ENCODE peak calls at places on chromosomes 5 and 9, in eight cellular contexts. V, A, S, U, E, B, I and J are unnamed samples.

GRCh38 chr9:91362212-91362611 is 494 bp upstream of the AUH start:
- DNase-seq in V (no peak), U (no peak), A (no peak), E (peak), S (no peak), I (no peak), B (no peak), J (no peak)

GRCh38 chr5:34598177-34598794 is 57.8 kb upstream of the RAI14 start:
- DNase-seq in U (peak), S (no peak), E (no peak), A (no peak), V (no peak), I (no peak), B (no peak), J (no peak)

GRCh38 chr5:10140195-10140973 is 109.3 kb downstream of the ATPSCKMT start:
- DNase-seq in V (no peak), I (no peak), E (no peak), U (no peak), S (no peak), B (no peak), A (no peak), J (no peak)

GRCh38 chr5:52947851-52948250 is 41.3 kb upstream of the ITGA2 start:
- DNase-seq in S (no peak), V (no peak), U (no peak), B (no peak), I (no peak), A (no peak), E (no peak), J (no peak)

GRCh38 chr5:113692466-113693204 is 179.1 kb downstream of the YTHDC2 start:
- DNase-seq in A (no peak), B (no peak), I (no peak), V (no peak), E (no peak), S (no peak), U (no peak), J (no peak)

GRCh38 chr9:90432951-90433350 is 209.7 kb downstream of the DIRAS2 start:
- DNase-seq in I (no peak), B (no peak), E (no peak), S (no peak), A (no peak), V (no peak), U (no peak), J (no peak)

GRCh38 chr5:14676320-14676719 is 11.8 kb downstream of the OTULIN start:
- DNase-seq in S (no peak), E (no peak), U (no peak), V (no peak), B (no peak), A (no peak), I (no peak), J (no peak)

GRCh38 chr9:93193373-93193725 is 9.4 kb downstream of the WNK2 start:
- DNase-seq in S (no peak), U (no peak), V (no peak), A (peak), E (peak), B (no peak), I (no peak), J (no peak)

GRCh38 chr9:78292716-78293497 is 4.0 kb upstream of the PSAT1 start:
- DNase-seq in E (no peak), U (no peak), A (no peak), B (no peak), I (no peak), V (no peak), S (no peak), J (no peak)

GRCh38 chr9:36798350-36799065 is 225.8 kb downstream of the MELK start:
- DNase-seq in V (no peak), E (no peak), I (peak), S (no peak), A (no peak), U (no peak), B (peak), J (no peak)

GRCh38 chr9:22238809-22239684 is 207.6 kb upstream of the DMRTA1 start:
- DNase-seq in B (no peak), E (no peak), I (no peak), S (no peak), A (no peak), U (no peak), V (no peak), J (no peak)

GRCh38 chr5:171413153-171413910 is 6.1 kb upstream of the FGF18 start:
- DNase-seq in I (no peak), E (no peak), B (no peak), S (no peak), A (no peak), V (no peak), U (no peak), J (no peak)

GRCh38 chr5:56384186-56384585 is 151.1 kb upstream of the ANKRD55 start:
- DNase-seq in E (no peak), S (no peak), B (no peak), V (no peak), I (no peak), U (no peak), A (no peak), J (no peak)

GRCh38 chr9:136119259-136120118 is 814 bp upstream of the TMEM250 start:
- DNase-seq in A (peak), I (no peak), U (no peak), V (no peak), B (no peak), S (no peak), E (no peak), J (no peak)

GRCh38 chr5:16291474-16291873 is 111.9 kb upstream of the MARCHF11 start:
- DNase-seq in S (no peak), A (no peak), U (no peak), I (no peak), E (no peak), B (no peak), V (no peak), J (no peak)

GRCh38 chr5:178389796-178390195 is 157.2 kb upstream of the PHYKPL start:
- DNase-seq in V (no peak), E (no peak), I (no peak), A (no peak), U (no peak), S (peak), B (no peak), J (peak)

GRCh38 chr9:2493106-2493505 is 128.5 kb upstream of the VLDLR start:
- DNase-seq in I (no peak), E (no peak), S (no peak), V (no peak), B (no peak), U (no peak), A (no peak), J (peak)

GRCh38 chr5:133370281-133370890 is 242.0 kb downstream of the FSTL4 start:
- DNase-seq in B (no peak), V (no peak), U (no peak), A (no peak), S (peak), I (no peak), E (no peak), J (no peak)

GRCh38 chr5:97046270-97046982 is 96.0 kb downstream of the LIX1 start:
- DNase-seq in V (no peak), E (no peak), S (no peak), A (no peak), I (no peak), U (no peak), B (no peak), J (no peak)

GRCh38 chr5:95962475-95962773 is 773 bp upstream of the ELL2 start:
- DNase-seq in B (no peak), I (no peak), S (no peak), E (no peak), V (no peak), U (no peak), A (no peak), J (no peak)

GRCh38 chr9:128115187-128116103 is 12.1 kb downstream of the PTGES2 start:
- DNase-seq in S (no peak), U (no peak), V (no peak), B (peak), I (peak), A (peak), E (peak), J (peak)

GRCh38 chr9:128636024-128636390 is 20.6 kb downstream of the DYNC2I2 start:
- DNase-seq in E (no peak), U (no peak), A (peak), B (no peak), I (no peak), S (no peak), V (no peak), J (no peak)

GRCh38 chr9:6413365-6414263 is 615 bp downstream of the UHRF2 start:
- DNase-seq in B (no peak), U (no peak), V (no peak), A (peak), S (no peak), I (no peak), E (peak), J (no peak)

GRCh38 chr5:125961150-125961549 is 462.1 kb upstream of the GRAMD2B start:
- DNase-seq in A (no peak), S (no peak), E (no peak), U (no peak), B (peak), V (peak), I (no peak), J (no peak)

GRCh38 chr9:81787747-81788632 is 98.6 kb upstream of the TLE1 start:
- DNase-seq in V (no peak), I (no peak), E (no peak), U (no peak), B (no peak), S (no peak), A (peak), J (peak)

GRCh38 chr5:8184455-8185063 is 315.6 kb downstream of the MTRR start:
- DNase-seq in I (peak), B (peak), S (no peak), U (peak), A (peak), V (no peak), E (no peak), J (no peak)

GRCh38 chr9:68925175-68925574 is 88.7 kb downstream of the PRKACG start:
- DNase-seq in B (no peak), I (no peak), U (no peak), S (no peak), A (no peak), V (no peak), E (no peak), J (no peak)

GRCh38 chr9:68923480-68923879 is 90.4 kb downstream of the PRKACG start:
- DNase-seq in A (no peak), S (no peak), I (no peak), U (no peak), V (no peak), B (no peak), E (no peak), J (no peak)

GRCh38 chr9:68919666-68920065 is 94.2 kb downstream of the PRKACG start:
- DNase-seq in I (no peak), E (no peak), U (no peak), A (no peak), S (no peak), V (no peak), B (no peak), J (no peak)

GRCh38 chr9:68920921-68921320 is 93.0 kb downstream of the PRKACG start:
- DNase-seq in A (no peak), U (no peak), E (no peak), I (no peak), S (no peak), V (no peak), B (no peak), J (no peak)
- TF ChIP-seq POLR2AphosphoS5 in A (no peak), U (no peak), E (no peak), I (no peak), S (no peak), V (no peak), B (no peak), J (no peak)

GRCh38 chr9:130768265-130768664 is 66.8 kb upstream of the ABL1 start:
- DNase-seq in S (no peak), I (no peak), V (no peak), A (peak), U (no peak), E (no peak), B (no peak), J (no peak)
- TF ChIP-seq POLR2AphosphoS5 in S (no peak), I (no peak), V (no peak), A (no peak), U (no peak), E (no peak), B (no peak), J (no peak)

DNA sequence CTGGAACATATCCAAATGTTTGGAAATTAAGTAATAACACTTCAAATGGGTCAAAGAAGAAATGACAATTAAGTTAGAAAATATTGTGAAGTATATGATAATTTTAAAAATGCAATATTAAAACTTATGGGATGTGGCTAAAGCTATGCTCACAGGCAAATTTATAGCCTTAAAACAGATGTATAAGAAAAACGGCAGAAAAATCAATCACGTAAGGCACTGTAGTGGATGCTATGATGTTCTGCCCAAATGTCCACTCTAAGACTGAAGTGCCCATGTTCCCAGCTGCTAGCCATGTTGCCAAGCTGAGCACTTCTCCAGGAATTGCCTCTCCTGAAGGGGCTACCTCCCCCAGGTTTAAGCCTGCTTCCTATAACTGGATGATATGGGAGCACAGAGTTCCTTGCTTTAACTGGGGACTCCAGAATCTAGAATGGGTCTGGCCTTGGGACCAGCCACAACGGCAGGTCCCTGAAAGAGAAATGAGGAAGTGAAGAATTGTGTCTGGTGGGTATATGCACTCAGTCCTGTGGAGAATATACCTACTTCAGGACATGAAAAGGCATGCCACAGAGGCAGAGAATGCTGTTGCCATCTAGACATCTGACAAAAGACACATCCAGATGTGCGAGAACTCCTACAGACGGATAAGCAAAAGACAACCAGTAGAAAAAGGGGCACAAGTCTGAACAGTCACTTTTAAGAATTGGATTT is 78.2 kb upstream of the RXRA start:
- DNase-seq in B (no peak), A (no peak), S (no peak), U (no peak), E (no peak), I (no peak), V (no peak), J (no peak)
- TF ChIP-seq POLR2AphosphoS5 in B (no peak), A (no peak), S (no peak), U (no peak), E (no peak), I (no peak), V (no peak), J (no peak)

DNA sequence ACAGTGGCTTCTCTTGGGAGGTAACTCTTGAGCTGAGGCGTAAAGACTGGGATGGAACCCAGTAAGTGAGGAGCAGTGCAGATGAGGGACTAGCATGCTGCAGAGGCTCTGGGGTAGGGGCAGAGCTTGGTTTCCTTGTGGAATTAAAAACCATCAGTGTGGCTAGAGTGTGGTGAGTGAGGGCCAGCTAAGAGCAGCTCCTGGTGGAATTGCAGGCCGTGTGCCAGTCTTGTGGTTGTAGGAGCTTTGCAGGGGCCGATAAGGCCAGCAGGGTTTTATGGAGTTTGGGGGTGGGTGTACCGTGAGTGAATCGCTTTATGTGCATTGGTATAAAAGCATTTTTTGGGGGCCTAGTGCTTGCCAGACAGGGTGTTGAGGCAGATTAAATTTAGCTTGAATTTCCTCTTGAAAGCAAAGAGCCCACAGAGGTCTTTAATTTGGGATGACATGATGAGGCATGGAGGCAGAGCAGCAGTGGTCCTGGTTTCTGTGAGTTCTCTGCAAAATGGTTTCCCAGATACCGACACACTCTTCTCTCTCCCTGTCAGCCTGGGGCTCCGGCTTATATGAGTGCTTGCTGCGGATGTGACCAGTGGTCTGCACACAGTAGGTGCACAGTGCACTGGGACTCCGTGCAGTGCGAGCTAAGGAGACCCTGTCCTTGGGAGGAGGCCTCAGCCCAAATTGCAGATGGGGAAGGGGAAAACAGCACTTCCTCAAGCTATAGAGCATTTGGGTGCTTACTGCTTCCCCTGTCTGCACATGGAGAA is 176.4 kb upstream of the PITX1 start:
- DNase-seq in V (no peak), S (no peak), I (no peak), U (no peak), E (peak), A (no peak), B (no peak), J (peak)
- TF ChIP-seq POLR2AphosphoS5 in V (no peak), S (no peak), I (no peak), U (no peak), E (no peak), A (no peak), B (no peak), J (no peak)

GRCh38 chr5:112086740-112087139 is 329.7 kb upstream of the NREP start:
- DNase-seq in A (no peak), V (no peak), B (no peak), U (no peak), E (no peak), S (no peak), I (no peak), J (no peak)
- TF ChIP-seq POLR2AphosphoS5 in A (no peak), V (no peak), B (no peak), U (no peak), E (no peak), S (no peak), I (no peak), J (no peak)

DNA sequence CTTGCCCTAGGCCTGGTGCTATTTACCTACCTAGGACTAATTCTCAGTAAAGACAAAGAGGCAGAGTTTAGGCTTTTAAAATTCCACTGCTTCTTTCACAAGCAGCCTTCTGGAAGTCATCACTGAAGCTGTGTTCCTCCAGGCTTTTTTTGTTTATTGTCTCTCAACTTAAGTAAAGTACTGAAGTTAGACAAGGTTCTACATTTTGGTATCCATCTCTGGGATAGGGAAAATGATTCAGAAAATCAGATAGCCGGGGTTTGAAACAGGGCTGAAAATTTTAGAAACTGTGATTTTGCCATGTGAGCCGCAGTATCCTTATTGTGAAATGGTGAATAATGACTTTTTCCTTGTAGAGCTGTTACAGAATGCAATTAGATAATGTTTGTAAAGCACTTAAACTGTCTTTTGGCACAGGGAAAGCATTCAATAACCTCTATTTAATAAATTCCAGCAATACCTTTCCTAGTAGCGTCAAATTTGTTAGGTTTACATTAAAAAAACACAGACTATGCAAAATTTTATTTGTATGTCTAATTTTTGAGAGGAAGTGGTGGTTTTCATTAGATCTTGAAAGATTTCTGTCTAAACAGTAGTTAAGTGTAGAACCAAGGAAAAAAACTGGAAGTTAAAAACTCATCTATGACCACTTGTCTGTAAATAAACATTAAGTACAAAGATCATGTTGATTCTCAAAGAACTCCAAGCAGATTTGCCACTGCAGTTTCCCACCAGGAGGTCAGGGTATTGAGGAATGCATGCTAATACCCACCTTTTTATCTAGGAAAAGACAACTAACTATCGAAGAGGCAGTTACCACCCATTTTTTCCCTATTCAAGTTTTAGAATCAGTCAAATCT is 2.2 kb downstream of the STOM start:
- DNase-seq in V (no peak), I (no peak), U (no peak), A (no peak), E (no peak), B (no peak), S (no peak), J (no peak)
- TF ChIP-seq POLR2AphosphoS5 in V (no peak), I (no peak), U (no peak), A (peak), E (no peak), B (no peak), S (no peak), J (peak)

GRCh38 chr5:172505403-172505759 is 51.1 kb upstream of the SH3PXD2B start:
- DNase-seq in E (peak), I (no peak), S (peak), B (no peak), V (no peak), A (peak), U (no peak), J (peak)

GRCh38 chr5:172503925-172504730 is 49.8 kb upstream of the SH3PXD2B start:
- DNase-seq in A (peak), S (peak), E (peak), B (no peak), I (no peak), U (no peak), V (no peak), J (peak)

GRCh38 chr5:172502969-172503368 is 48.6 kb upstream of the SH3PXD2B start:
- DNase-seq in U (no peak), V (no peak), I (no peak), B (no peak), S (peak), A (no peak), E (peak), J (peak)

GRCh38 chr5:172505840-172506638 is 51.7 kb upstream of the SH3PXD2B start:
- DNase-seq in I (no peak), A (peak), V (no peak), E (peak), S (peak), B (no peak), U (no peak), J (peak)

DNA sequence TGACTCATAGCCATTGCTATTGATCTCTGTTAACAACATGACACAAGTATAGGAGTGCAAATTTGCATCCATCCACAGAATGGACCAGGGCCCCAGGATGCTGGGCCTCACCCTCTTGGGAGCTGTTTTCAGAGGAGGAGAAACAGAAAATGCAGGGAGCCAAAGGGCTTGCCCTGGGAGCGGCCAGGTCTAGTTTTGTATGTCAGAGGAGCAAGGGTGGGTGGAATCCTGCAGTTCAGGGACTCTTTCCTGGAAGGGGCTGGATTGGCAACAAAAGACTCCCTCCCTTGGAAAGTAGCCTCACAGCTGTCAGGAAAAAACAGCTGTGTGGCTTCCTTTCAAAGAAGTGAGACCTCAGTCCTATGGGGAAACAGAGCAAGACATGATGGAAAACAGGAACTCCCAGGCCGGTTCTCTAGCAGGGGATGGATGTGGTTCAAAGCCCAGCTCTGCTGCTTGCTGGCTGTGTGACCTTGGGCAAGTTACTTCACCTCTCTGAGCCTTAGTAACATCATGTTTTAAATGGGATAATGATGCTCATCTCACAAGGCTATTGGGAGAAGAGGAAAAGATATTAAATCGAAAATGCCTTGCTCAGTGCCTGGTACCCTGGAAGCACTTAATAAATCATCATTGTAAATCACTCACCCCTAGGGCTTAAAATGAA is 50.5 kb upstream of the SH3PXD2B start:
- DNase-seq in B (no peak), V (no peak), S (peak), U (no peak), A (peak), I (no peak), E (peak), J (peak)
- TF ChIP-seq POLR2AphosphoS5 in B (no peak), V (no peak), S (no peak), U (no peak), A (peak), I (no peak), E (no peak), J (peak)